ENCODE peak calls at places on chromosomes 2 and 18, in seven cellular contexts. Z is H1, J is mesendoderm, L is trophoblast cell, K is mesenchymal stem cell, H is H9, X is IMR-90. E is an unnamed sample.

GRCh38 chr18:42048150-42048549 is 93.1 kb downstream of the PIK3C3 start:
- DNase-seq in L (no peak), K (peak), X (peak), Z (no peak), J (peak), H (no peak), E (no peak)

GRCh38 chr2:120481446-120482194 is 135.7 kb downstream of the INHBB start:
- DNase-seq in X (no peak), K (no peak), Z (no peak), H (no peak), L (no peak), J (no peak), E (no peak)

GRCh38 chr2:197311521-197312033 is 997 bp upstream of the ANKRD44 start:
- DNase-seq in J (peak), Z (no peak), L (peak), H (no peak), X (no peak), K (peak), E (no peak)

GRCh38 chr2:101309211-101309700 is 755 bp upstream of the RNF149 start:
- DNase-seq in Z (no peak), K (no peak), J (no peak), L (no peak), H (no peak), X (no peak), E (no peak)

GRCh38 chr18:55863876-55864275 is 275.9 kb upstream of the TCF4 start:
- DNase-seq in J (no peak), H (no peak), L (no peak), X (peak), Z (no peak), K (peak), E (no peak)

GRCh38 chr2:198053173-198053572 is 248.8 kb downstream of the PLCL1 start:
- DNase-seq in J (no peak), L (no peak), K (no peak), X (no peak), Z (no peak), H (no peak), E (no peak)

GRCh38 chr2:156538083-156538504 is 101.9 kb downstream of the GPD2 start:
- DNase-seq in H (no peak), L (no peak), J (peak), Z (no peak), K (no peak), X (peak), E (no peak)

GRCh38 chr2:119689218-119689617 is 10.2 kb downstream of the TMEM177 start:
- DNase-seq in X (no peak), H (no peak), J (no peak), Z (no peak), K (no peak), L (no peak), E (no peak)

GRCh38 chr2:175111200-175111657 is 56.8 kb downstream of the ATF2 start:
- DNase-seq in H (no peak), J (peak), L (no peak), X (peak), Z (no peak), K (peak), E (peak)

GRCh38 chr2:135945521-135945920 is 39.9 kb downstream of the DARS1 start:
- DNase-seq in H (no peak), K (no peak), Z (no peak), J (no peak), X (no peak), L (no peak), E (no peak)

GRCh38 chr18:44679912-44680270 is 797 bp upstream of the SETBP1 start:
- DNase-seq in L (peak), X (peak), K (peak), J (peak), H (peak), Z (peak), E (no peak)

GRCh38 chr2:3651686-3652516 is 6.1 kb upstream of the ALLC start:
- DNase-seq in K (peak), Z (peak), H (peak), L (no peak), J (peak), X (no peak), E (peak)

GRCh38 chr2:205967391-205968075 is 118.4 kb downstream of the INO80D start:
- DNase-seq in H (no peak), K (peak), J (no peak), L (no peak), X (peak), Z (no peak), E (no peak)

GRCh38 chr2:2575870-2576386 is 244.9 kb upstream of the MYT1L start:
- DNase-seq in L (no peak), J (no peak), K (no peak), Z (peak), X (no peak), H (no peak), E (no peak)

GRCh38 chr2:108621087-108621559 is 86.9 kb downstream of the LIMS1 start:
- DNase-seq in Z (peak), H (peak), X (peak), L (peak), K (peak), J (peak), E (no peak)

GRCh38 chr2:153059338-153060052 is 341.1 kb downstream of the ARL6IP6 start:
- DNase-seq in H (no peak), K (peak), X (no peak), Z (no peak), L (peak), J (peak), E (peak)

GRCh38 chr2:9738718-9739496 is 104.4 kb upstream of the TAF1B start:
- DNase-seq in K (no peak), H (no peak), Z (no peak), X (no peak), L (no peak), J (no peak), E (no peak)

GRCh38 chr18:5107990-5108389 is 89.1 kb downstream of the AKAIN1 start:
- DNase-seq in J (no peak), H (no peak), L (no peak), K (no peak), Z (no peak), X (no peak), E (peak)

GRCh38 chr18:33957705-33958104 is 267.0 kb downstream of the NOL4 start:
- DNase-seq in X (no peak), J (no peak), L (no peak), Z (no peak), K (no peak), H (no peak), E (no peak)

GRCh38 chr2:126971162-126971480 is 72.4 kb downstream of the TEX51 start:
- DNase-seq in J (peak), X (no peak), Z (peak), H (no peak), L (no peak), K (no peak), E (no peak)

GRCh38 chr2:97714084-97714949 is 941 bp downstream of the ZAP70 start:
- DNase-seq in K (no peak), X (no peak), Z (no peak), J (no peak), L (no peak), H (no peak), E (no peak)

GRCh38 chr2:15673919-15674636 is 82.4 kb downstream of the DDX1 start:
- DNase-seq in X (peak), Z (no peak), H (no peak), L (no peak), J (no peak), K (peak), E (no peak)

GRCh38 chr2:150036622-150037021 is 449.0 kb upstream of the MMADHC start:
- DNase-seq in H (no peak), X (no peak), Z (no peak), J (no peak), L (no peak), K (no peak), E (no peak)

GRCh38 chr2:26486789-26487188 is 8.9 kb upstream of the OTOF start:
- DNase-seq in Z (no peak), J (no peak), H (no peak), L (no peak), K (no peak), X (no peak), E (no peak)

GRCh38 chr2:101027852-101028251 is 25.8 kb downstream of the RPL31 start:
- DNase-seq in L (no peak), X (no peak), H (no peak), Z (no peak), K (no peak), J (no peak), E (no peak)

GRCh38 chr2:25314514-25315315 is 27.0 kb downstream of the DNMT3A start:
- DNase-seq in L (no peak), Z (peak), H (peak), K (peak), J (peak), X (peak), E (peak)

GRCh38 chr2:154133823-154134222 is 262.1 kb downstream of the GALNT13 start:
- DNase-seq in Z (no peak), X (no peak), H (no peak), L (no peak), K (no peak), J (no peak), E (no peak)

GRCh38 chr18:51400721-51401120 is 203.2 kb upstream of the MEX3C start:
- DNase-seq in X (no peak), J (no peak), Z (no peak), H (no peak), L (no peak), K (no peak), E (no peak)

GRCh38 chr2:154375625-154376020 is 322.9 kb upstream of the KCNJ3 start:
- DNase-seq in X (no peak), H (no peak), L (no peak), Z (no peak), J (peak), K (peak), E (peak)

GRCh38 chr2:109125595-109126500 is 3.2 kb upstream of the SH3RF3 start:
- DNase-seq in Z (peak), X (peak), H (no peak), J (peak), K (peak), L (no peak), E (no peak)

GRCh38 chr2:7272180-7272579 is 355.0 kb downstream of the RNF144A start:
- DNase-seq in Z (no peak), J (no peak), L (no peak), X (peak), K (peak), H (no peak), E (no peak)

GRCh38 chr2:86566158-86566827 is 3.0 kb upstream of the CHMP3 start:
- DNase-seq in H (no peak), J (no peak), L (no peak), K (no peak), Z (no peak), X (peak), E (no peak)

GRCh38 chr2:67463810-67464209 is 66.7 kb downstream of the ETAA1 start:
- DNase-seq in Z (no peak), L (peak), K (peak), H (no peak), X (peak), J (no peak), E (no peak)

GRCh38 chr18:57447154-57447621 is 12.0 kb downstream of the ONECUT2 start:
- DNase-seq in K (peak), L (no peak), Z (peak), H (peak), X (peak), J (peak), E (peak)

GRCh38 chr2:217103752-217104540 is 244.1 kb upstream of the TNP1 start:
- DNase-seq in J (peak), L (peak), K (peak), Z (no peak), X (peak), H (no peak), E (no peak)

GRCh38 chr2:146847846-146848245 is 997.0 kb upstream of the ACVR2A start:
- DNase-seq in L (no peak), J (no peak), X (no peak), K (no peak), Z (no peak), H (no peak), E (no peak)

GRCh38 chr18:58176915-58177717 is 133.1 kb downstream of the NEDD4L start:
- DNase-seq in K (peak), X (peak), Z (peak), H (no peak), J (no peak), L (no peak), E (no peak)

GRCh38 chr2:74374509-74375205 is 5.5 kb downstream of the DCTN1 start:
- DNase-seq in J (peak), H (peak), K (peak), X (peak), Z (peak), L (no peak), E (peak)

DNA sequence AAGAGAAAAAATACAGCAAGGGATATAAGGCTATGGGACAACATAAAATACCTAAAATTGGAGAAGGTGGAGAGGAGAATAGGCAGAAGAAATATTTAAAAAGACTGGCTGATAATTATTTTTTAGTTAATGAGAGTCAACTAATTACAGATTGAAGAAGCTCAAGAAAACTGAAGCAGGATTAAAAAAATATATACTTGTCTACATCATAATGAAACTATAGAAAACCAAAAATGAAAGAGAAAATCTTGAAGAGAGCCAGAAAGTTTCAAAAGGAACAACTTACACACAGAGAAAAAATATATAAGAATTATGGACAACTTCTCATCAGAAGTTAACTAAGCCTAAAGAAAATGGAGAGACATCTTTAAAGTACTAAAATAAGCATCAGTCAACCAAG is 62.9 kb upstream of the APCDD1 start:
- DNase-seq in Z (no peak), L (no peak), J (no peak), K (no peak), H (no peak), X (no peak), E (no peak)
- H4K8ac ChIP-seq in Z (no peak), L (no peak), J (no peak), K (no peak), H (no peak), X (no peak), E (no peak)

GRCh38 chr2:41634686-41635085 is 413.1 kb upstream of the PKDCC start:
- DNase-seq in J (no peak), Z (no peak), X (no peak), L (no peak), H (no peak), K (no peak), E (no peak)
- H4K8ac ChIP-seq in J (no peak), Z (no peak), X (no peak), L (no peak), H (no peak), K (no peak), E (no peak)

GRCh38 chr2:173984866-173985588 is 19.9 kb upstream of the SP3 start:
- DNase-seq in Z (no peak), J (no peak), L (peak), K (no peak), X (no peak), H (no peak), E (no peak)
- H4K8ac ChIP-seq in Z (no peak), J (no peak), L (no peak), K (no peak), X (no peak), H (no peak), E (no peak)

GRCh38 chr2:151520976-151521375 is 111.3 kb downstream of the RIF1 start:
- DNase-seq in K (peak), Z (no peak), J (no peak), L (no peak), H (no peak), X (no peak), E (no peak)
- H4K8ac ChIP-seq in K (no peak), Z (no peak), J (no peak), L (no peak), H (no peak), X (no peak), E (no peak)

DNA sequence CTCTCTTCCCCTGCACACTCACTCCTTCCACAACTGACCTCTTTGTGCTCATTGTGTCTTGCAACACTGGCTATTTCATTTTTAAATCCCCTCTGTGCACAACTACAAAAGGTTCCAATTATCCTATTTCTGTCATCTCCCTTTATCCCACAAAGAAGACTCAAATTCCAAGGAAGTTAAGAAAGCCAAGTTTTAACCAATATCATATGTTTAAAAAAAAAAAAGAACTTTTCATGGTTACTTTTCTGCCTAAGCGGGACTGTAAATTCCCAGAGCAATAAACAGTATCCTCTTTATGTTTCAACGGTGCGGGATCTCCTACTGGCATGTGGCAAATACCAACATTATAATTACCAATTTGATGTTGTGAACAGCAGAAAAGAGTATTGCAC is 83.8 kb downstream of the DOCK10 start:
- DNase-seq in H (no peak), K (no peak), X (peak), J (no peak), Z (no peak), L (no peak), E (no peak)
- H4K8ac ChIP-seq in H (no peak), K (no peak), X (no peak), J (no peak), Z (no peak), L (no peak), E (no peak)

GRCh38 chr2:230153390-230153976 is 66.3 kb downstream of the SP110 start:
- DNase-seq in Z (peak), X (no peak), K (peak), L (no peak), J (no peak), H (no peak), E (no peak)

GRCh38 chr2:230156782-230157181 is 63.0 kb downstream of the SP110 start:
- DNase-seq in L (no peak), J (peak), X (no peak), K (no peak), Z (no peak), H (no peak), E (no peak)

GRCh38 chr2:230157300-230157699 is 62.5 kb downstream of the SP110 start:
- DNase-seq in L (no peak), X (no peak), Z (no peak), J (no peak), H (no peak), K (no peak), E (no peak)

GRCh38 chr2:230152334-230152733 is 67.5 kb downstream of the SP110 start:
- DNase-seq in H (no peak), Z (no peak), J (no peak), L (no peak), X (no peak), K (no peak), E (no peak)

GRCh38 chr2:230155359-230155758 is 64.4 kb downstream of the SP110 start:
- DNase-seq in Z (no peak), L (no peak), J (no peak), X (no peak), H (no peak), K (no peak), E (no peak)
- H4K8ac ChIP-seq in Z (no peak), L (no peak), J (no peak), X (no peak), H (no peak), K (no peak), E (no peak)

GRCh38 chr2:8527031-8527430 is 154.8 kb upstream of the ID2 start:
- DNase-seq in K (no peak), H (no peak), X (no peak), L (no peak), J (no peak), Z (no peak), E (no peak)
- H4K8ac ChIP-seq in K (peak), H (no peak), X (no peak), L (no peak), J (no peak), Z (no peak), E (no peak)

GRCh38 chr2:45649855-45650806 is 1.3 kb upstream of the PRKCE start:
- DNase-seq in X (peak), K (peak), J (peak), Z (peak), H (peak), L (peak), E (peak)

GRCh38 chr2:45651415-45652089 is at the start of gene PRKCE:
- DNase-seq in H (peak), J (no peak), L (no peak), Z (peak), X (no peak), K (peak), E (no peak)

GRCh38 chr2:45647986-45648520 is 3.4 kb upstream of the PRKCE start:
- DNase-seq in X (no peak), K (peak), J (no peak), L (no peak), Z (no peak), H (no peak), E (no peak)

GRCh38 chr2:45650851-45651414 is 542 bp upstream of the PRKCE start:
- DNase-seq in L (peak), H (peak), X (peak), K (peak), J (peak), Z (peak), E (peak)

GRCh38 chr2:45649457-45649854 is 2.0 kb upstream of the PRKCE start:
- DNase-seq in J (peak), H (no peak), K (peak), L (no peak), Z (no peak), X (peak), E (no peak)
- H4K8ac ChIP-seq in J (no peak), H (no peak), K (no peak), L (peak), Z (no peak), X (peak), E (no peak)

E was measured in neuronal stem cell.